ENCODE peak calls at places on chromosomes 12 and 14, in six cellular contexts. N is heart left ventricle; M is HepG2; D is stimulated activated naive CD8-positive, alpha-beta T cell treated with anti-CD3 and anti-CD28 coated beads, Interleukin-15, amount 100 ng/mL, for 72 hours; H is lower lobe of right lung; B is activated CD4-positive, alpha-beta T cell treated with anti-CD3 and anti-CD28 coated beads for 36 hours. Q is an unnamed sample.
A peak's percentile ranks its signal among the peaks of the same experiment; 100 is the strongest.

GRCh38 chr12:132500137-132500855 is 10.3 kb downstream of the FBRSL1 start:
- ATAC-seq in B (no peak), M (peak; percentile 5), H (no peak), N (peak; percentile 1), D (no peak), Q (no peak)

GRCh38 chr14:77069551-77069950 is 28.5 kb upstream of the CIPC start:
- ATAC-seq in M (no peak), B (no peak), H (no peak), D (no peak), N (no peak), Q (no peak)

GRCh38 chr12:3352230-3352629 is 138.8 kb upstream of the PRMT8 start:
- ATAC-seq in N (no peak), M (no peak), H (no peak), D (no peak), B (no peak), Q (no peak)

GRCh38 chr12:12336049-12336411 is 14.0 kb downstream of the MANSC1 start:
- ATAC-seq in B (peak; percentile 60), M (peak; percentile 72), N (no peak), D (no peak), H (peak; percentile 87), Q (no peak)

GRCh38 chr14:92408186-92408585 is 85.2 kb downstream of the SLC24A4 start:
- ATAC-seq in M (no peak), B (no peak), D (no peak), N (peak; percentile 47), H (peak; percentile 9), Q (no peak)

GRCh38 chr14:35509846-35510245 is 24.1 kb upstream of the INSM2 start:
- ATAC-seq in B (no peak), M (no peak), H (no peak), D (no peak), N (no peak), Q (no peak)

GRCh38 chr12:71731439-71732356 is 23.0 kb upstream of the RAB21 start:
- ATAC-seq in H (no peak), N (no peak), M (peak; percentile 99), B (no peak), D (peak; percentile 33), Q (no peak)

GRCh38 chr14:99736600-99737371 is 52.7 kb downstream of the CYP46A1 start:
- ATAC-seq in D (no peak), M (peak; percentile 5), N (peak; percentile 39), B (no peak), H (peak; percentile 13), Q (no peak)

GRCh38 chr14:52351561-52352491 is 37.7 kb downstream of the PTGER2 start:
- ATAC-seq in H (peak; percentile 65), B (peak; percentile 89), N (peak; percentile 72), M (no peak), D (peak; percentile 97), Q (peak; percentile 90)

GRCh38 chr12:57452181-57452936 is 2.7 kb upstream of the INHBE start:
- ATAC-seq in H (no peak), N (peak; percentile 90), M (no peak), B (peak; percentile 55), D (no peak), Q (peak; percentile 39)

GRCh38 chr14:24179961-24180726 is 8.3 kb downstream of the REC8 start:
- ATAC-seq in M (no peak), N (peak; percentile 64), B (peak; percentile 37), D (no peak), H (no peak), Q (peak; percentile 6)

GRCh38 chr12:34604227-34604626 is 581.9 kb downstream of the ALG10 start:
- ATAC-seq in M (no peak), B (no peak), D (no peak), H (no peak), N (no peak), Q (no peak)

GRCh38 chr12:110201995-110202394 is 77.8 kb downstream of the IFT81 start:
- ATAC-seq in M (no peak), B (peak; percentile 51), N (no peak), H (no peak), D (no peak), Q (no peak)

GRCh38 chr12:98894412-98895085 is 249.5 kb downstream of the APAF1 start:
- ATAC-seq in N (no peak), D (no peak), M (peak; percentile 38), H (no peak), B (no peak), Q (no peak)

GRCh38 chr14:91533623-91534022 is 23.5 kb upstream of the PPP4R3A start:
- ATAC-seq in D (no peak), B (no peak), H (no peak), M (no peak), N (no peak), Q (no peak)

GRCh38 chr14:78403278-78403815 is 233.2 kb downstream of the NRXN3 start:
- ATAC-seq in B (peak; percentile 33), D (peak; percentile 35), N (no peak), H (no peak), M (no peak), Q (peak; percentile 27)

GRCh38 chr12:46357438-46358324 is 14.9 kb downstream of the SLC38A2 start:
- ATAC-seq in M (peak; percentile 59), B (peak; percentile 33), N (peak; percentile 39), H (peak; percentile 46), D (peak; percentile 52), Q (no peak)

GRCh38 chr14:36315159-36315853 is 5.1 kb downstream of the MBIP start:
- ATAC-seq in B (peak; percentile 82), M (no peak), D (peak; percentile 88), N (no peak), H (no peak), Q (peak; percentile 87)

GRCh38 chr14:105315211-105315721 is 718 bp downstream of the PACS2 start:
- ATAC-seq in B (peak; percentile 9), N (peak; percentile 3), H (peak; percentile 35), D (peak; percentile 31), M (peak; percentile 71), Q (no peak)

GRCh38 chr14:64931123-64931522 is 11.4 kb downstream of the GPX2 start:
- ATAC-seq in B (no peak), D (no peak), M (no peak), N (no peak), H (no peak), Q (no peak)

GRCh38 chr12:101784376-101784775 is 45.1 kb upstream of the SYCP3 start:
- ATAC-seq in B (no peak), D (no peak), M (no peak), N (no peak), H (no peak), Q (no peak)

GRCh38 chr12:131163189-131163738 is 209.6 kb downstream of the ADGRD1 start:
- ATAC-seq in H (no peak), N (no peak), B (no peak), M (no peak), D (peak; percentile 36), Q (no peak)

GRCh38 chr14:68466491-68466977 is 326.3 kb downstream of the ZFP36L1 start:
- ATAC-seq in H (peak; percentile 80), N (peak; percentile 50), D (no peak), M (no peak), B (no peak), Q (no peak)

GRCh38 chr14:23365353-23366162 is 586 bp upstream of the EFS start:
- ATAC-seq in D (peak; percentile 10), N (peak; percentile 31), M (peak; percentile 14), B (no peak), H (peak; percentile 73), Q (no peak)

GRCh38 chr12:51217133-51217967 is 512 bp downstream of the POU6F1 start:
- ATAC-seq in M (peak; percentile 57), N (peak; percentile 67), B (peak; percentile 31), H (peak; percentile 78), D (peak; percentile 62), Q (peak; percentile 39)

GRCh38 chr12:6957151-6957701 is 6.1 kb downstream of the PTPN6 start:
- ATAC-seq in N (no peak), M (no peak), B (no peak), H (no peak), D (no peak), Q (no peak)

GRCh38 chr14:74505831-74506230 is 12.3 kb downstream of the ISCA2 start:
- ATAC-seq in N (no peak), M (no peak), H (no peak), D (no peak), B (no peak), Q (no peak)

Q was measured in activated CD4-positive, CD25-positive, alpha-beta regulatory T cell treated with anti-CD3 and anti-CD28 coated beads, Interleukin-2, amount 50 U/mL, for 24 hours.